ENCODE peak calls at places on chromosome 18, in five cellular contexts. K is KG1; A is mesenchymal stem cell; J is colonic mucosa; T is activated CD8-positive, alpha-beta memory T cell treated with anti-CD3 and anti-CD28 coated beads for 24 hours. N is an unnamed sample.

GRCh38 chr18:13308369-13308768 is 89.8 kb downstream of the LDLRAD4 start:
- DNase-seq in K (no peak), A (no peak), J (no peak), T (peak), N (no peak)

GRCh38 chr18:26584745-26585144 is 36.4 kb upstream of the KCTD1 start:
- DNase-seq in K (no peak), A (no peak), J (no peak), T (no peak), N (no peak)

GRCh38 chr18:27863780-27864430 is 313.0 kb downstream of the CDH2 start:
- DNase-seq in K (no peak), A (no peak), J (no peak), T (no peak), N (no peak)

GRCh38 chr18:27656167-27656778 is 471.2 kb upstream of the CHST9 start:
- DNase-seq in K (no peak), A (peak), J (no peak), T (no peak), N (no peak)

GRCh38 chr18:3051718-3052410 is 38.9 kb upstream of the LPIN2 start:
- DNase-seq in K (no peak), A (no peak), J (peak), T (no peak), N (peak)

GRCh38 chr18:79685281-79685680 is 5.7 kb downstream of the CTDP1 start:
- DNase-seq in K (no peak), A (no peak), J (no peak), T (no peak), N (no peak)

GRCh38 chr18:23401400-23402347 is 51.4 kb upstream of the RIOK3 start:
- DNase-seq in K (no peak), A (peak), J (peak), T (no peak), N (peak)

GRCh38 chr18:44568986-44569385 is 111.7 kb upstream of the SETBP1 start:
- DNase-seq in K (no peak), A (peak), J (no peak), T (no peak), N (no peak)

GRCh38 chr18:47204908-47205522 is 28.9 kb upstream of the IER3IP1 start:
- DNase-seq in K (no peak), A (peak), J (peak), T (peak), N (peak)

GRCh38 chr18:77111449-77112160 is 21.0 kb downstream of the MBP start:
- DNase-seq in K (no peak), A (no peak), J (peak), T (peak), N (no peak)

GRCh38 chr18:36817039-36817438 is 11.8 kb downstream of the TPGS2 start:
- DNase-seq in K (no peak), A (no peak), J (no peak), T (no peak), N (no peak)

GRCh38 chr18:51194604-51195003 is 2.9 kb downstream of the MEX3C start:
- DNase-seq in K (no peak), A (no peak), J (no peak), T (no peak), N (no peak)

GRCh38 chr18:32446780-32447179 is 23.9 kb downstream of the GAREM1 start:
- DNase-seq in K (no peak), A (no peak), J (no peak), T (no peak), N (no peak)

GRCh38 chr18:43012951-43013350 is 102.5 kb downstream of the RIT2 start:
- DNase-seq in K (no peak), A (peak), J (no peak), T (no peak), N (no peak)

GRCh38 chr18:58788971-58789797 is 75.5 kb upstream of the ZNF532 start:
- DNase-seq in K (no peak), A (peak), J (peak), T (no peak), N (peak)

GRCh38 chr18:13136689-13137040 is 81.9 kb upstream of the LDLRAD4 start:
- DNase-seq in K (no peak), A (no peak), J (no peak), T (no peak), N (no peak)

GRCh38 chr18:24919141-24919540 is 432.8 kb downstream of the ZNF521 start:
- DNase-seq in K (no peak), A (no peak), J (no peak), T (no peak), N (no peak)

GRCh38 chr18:8084160-8084559 is 517.0 kb downstream of the PTPRM start:
- DNase-seq in K (peak), A (peak), J (peak), T (no peak), N (no peak)

GRCh38 chr18:23619388-23619873 is 33.1 kb upstream of the NPC1 start:
- DNase-seq in K (peak), A (peak), J (no peak), T (peak), N (peak)

GRCh38 chr18:9739516-9739915 is 31.4 kb downstream of the RAB31 start:
- DNase-seq in K (no peak), A (no peak), J (no peak), T (no peak), N (no peak)

GRCh38 chr18:57630759-57631660 is 9.4 kb upstream of the NARS1 start:
- DNase-seq in K (no peak), A (no peak), J (no peak), T (no peak), N (no peak)

GRCh38 chr18:55932675-55933074 is 344.7 kb upstream of the TCF4 start:
- DNase-seq in K (no peak), A (no peak), J (no peak), T (no peak), N (no peak)

GRCh38 chr18:21484851-21485636 is 115.5 kb downstream of the ESCO1 start:
- DNase-seq in K (no peak), A (peak), J (no peak), T (no peak), N (no peak)

GRCh38 chr18:67282796-67283195 is 233.7 kb downstream of the DSEL start:
- DNase-seq in K (no peak), A (peak), J (no peak), T (no peak), N (no peak)

GRCh38 chr18:59669872-59670657 is 27.2 kb downstream of the CCBE1 start:
- DNase-seq in K (no peak), A (peak), J (no peak), T (no peak), N (no peak)

GRCh38 chr18:23593720-23594119 is 7.4 kb upstream of the NPC1 start:
- DNase-seq in K (no peak), A (peak), J (no peak), T (no peak), N (no peak)

GRCh38 chr18:3328522-3328921 is 66.6 kb downstream of the MYL12B start:
- DNase-seq in K (no peak), A (no peak), J (no peak), T (no peak), N (no peak)